ENCODE peak calls at places on chromosomes 1 and 21, in ten cellular contexts. O is kidney; E is CD8-positive, alpha-beta T cell; R is right cardiac atrium; T is transverse colon; S is A549; A is heart right ventricle; C is body of pancreas; P is breast epithelium; F is suprapubic skin. U is an unnamed sample. For H3K4me1, the result is how much of the 10 kb centered on the place peaks cover.

GRCh38 chr1:41373373-41373772 is 12.1 kb downstream of the FOXO6 start:
- DNase-seq in O (no peak), E (no peak), R (no peak), T (no peak), S (no peak), A (no peak), C (no peak), P (no peak), F (no peak), U (no peak)

GRCh38 chr1:68049941-68050878 is at the start of gene DIRAS3:
- DNase-seq in O (peak), E (no peak), R (peak), T (no peak), S (peak), A (peak), C (peak), P (peak), F (no peak), U (no peak)

GRCh38 chr1:41914515-41914914 is 4.2 kb downstream of the HIVEP3 start:
- DNase-seq in O (no peak), E (no peak), R (no peak), T (no peak), S (no peak), A (no peak), C (no peak), P (no peak), F (no peak), U (no peak)

GRCh38 chr1:109253803-109254620 is 4.7 kb downstream of the CELSR2 start:
- DNase-seq in O (peak), E (no peak), R (peak), T (no peak), S (no peak), A (no peak), C (no peak), P (no peak), F (no peak), U (no peak)

GRCh38 chr1:35406103-35406502 is 137.6 kb downstream of the ZMYM4 start:
- DNase-seq in O (no peak), E (no peak), R (no peak), T (no peak), S (no peak), A (no peak), C (no peak), P (no peak), F (no peak), U (no peak)

GRCh38 chr1:49051647-49052046 is 275.0 kb upstream of the BEND5 start:
- DNase-seq in O (no peak), E (no peak), R (no peak), T (no peak), S (no peak), A (no peak), C (no peak), P (no peak), F (no peak), U (no peak)

GRCh38 chr1:218546314-218546713 is 201.2 kb downstream of the TGFB2 start:
- DNase-seq in O (no peak), E (no peak), R (no peak), T (no peak), S (no peak), A (no peak), C (no peak), P (no peak), F (no peak), U (no peak)

GRCh38 chr1:226476657-226477319 is 68.9 kb upstream of the PARP1 start:
- DNase-seq in O (no peak), E (no peak), R (no peak), T (no peak), S (no peak), A (no peak), C (no peak), P (no peak), F (no peak), U (no peak)

GRCh38 chr21:39518845-39519205 is 67.1 kb downstream of the SH3BGR start:
- DNase-seq in O (no peak), E (no peak), R (no peak), T (no peak), S (no peak), A (no peak), C (no peak), P (no peak), F (no peak), U (no peak)

GRCh38 chr1:219460561-219461511 is 152.1 kb downstream of the ZC3H11B start:
- DNase-seq in O (no peak), E (no peak), R (no peak), T (no peak), S (no peak), A (no peak), C (no peak), P (no peak), F (no peak), U (no peak)

GRCh38 chr1:227883641-227884301 is 64.0 kb downstream of the WNT9A start:
- DNase-seq in O (peak), E (no peak), R (no peak), T (no peak), S (no peak), A (peak), C (peak), P (no peak), F (no peak), U (no peak)

GRCh38 chr1:44826375-44827196 is 16.5 kb downstream of the PTCH2 start:
- DNase-seq in O (peak), E (no peak), R (peak), T (peak), S (no peak), A (peak), C (peak), P (no peak), F (no peak), U (no peak)

GRCh38 chr1:8889925-8890785 is 11.7 kb upstream of the ENO1 start:
- DNase-seq in O (peak), E (no peak), R (peak), T (peak), S (no peak), A (peak), C (peak), P (peak), F (peak), U (no peak)

GRCh38 chr1:3610165-3610822 is 1.0 kb downstream of the MEGF6 start:
- DNase-seq in O (no peak), E (no peak), R (peak), T (no peak), S (no peak), A (no peak), C (no peak), P (no peak), F (no peak), U (no peak)

GRCh38 chr1:3727042-3727824 is 25.0 kb upstream of the CCDC27 start:
- DNase-seq in O (no peak), E (no peak), R (no peak), T (no peak), S (peak), A (no peak), C (no peak), P (no peak), F (no peak), U (no peak)

GRCh38 chr1:175272361-175272760 is 79.8 kb upstream of the KIAA0040 start:
- DNase-seq in O (no peak), E (no peak), R (no peak), T (no peak), S (no peak), A (no peak), C (no peak), P (no peak), F (no peak), U (no peak)

GRCh38 chr1:4172659-4173599 is 272.9 kb upstream of the C1orf174 start:
- DNase-seq in O (no peak), E (no peak), R (no peak), T (no peak), S (peak), A (no peak), C (no peak), P (peak), F (peak), U (no peak)

GRCh38 chr1:38208720-38209632 is 162.4 kb upstream of the POU3F1 start:
- DNase-seq in O (no peak), E (no peak), R (no peak), T (no peak), S (no peak), A (no peak), C (no peak), P (no peak), F (no peak), U (no peak)

GRCh38 chr1:174692313-174692712 is 244.5 kb downstream of the GPR52 start:
- DNase-seq in O (no peak), E (no peak), R (no peak), T (no peak), S (no peak), A (no peak), C (no peak), P (no peak), F (no peak), U (no peak)

GRCh38 chr1:1883092-1883858 is 7.6 kb downstream of the GNB1 start:
- DNase-seq in O (peak), E (no peak), R (no peak), T (no peak), S (no peak), A (no peak), C (no peak), P (no peak), F (no peak), U (no peak)

GRCh38 chr1:1881727-1882126 is 9.2 kb downstream of the GNB1 start:
- DNase-seq in O (peak), E (no peak), R (no peak), T (peak), S (no peak), A (no peak), C (no peak), P (no peak), F (no peak), U (no peak)

GRCh38 chr1:1880617-1881312 is 10.1 kb downstream of the GNB1 start:
- DNase-seq in O (peak), E (no peak), R (no peak), T (no peak), S (no peak), A (no peak), C (no peak), P (no peak), F (no peak), U (no peak)

GRCh38 chr1:1877852-1878436 is 12.9 kb downstream of the GNB1 start:
- DNase-seq in O (peak), E (no peak), R (no peak), T (no peak), S (no peak), A (no peak), C (no peak), P (no peak), F (no peak), U (no peak)

GRCh38 chr1:1879942-1880341 is 10.9 kb downstream of the GNB1 start:
- DNase-seq in O (peak), E (no peak), R (no peak), T (no peak), S (no peak), A (no peak), C (no peak), P (no peak), F (no peak), U (no peak)
- H3K4me1 ChIP-seq in O (under half), E (half or more), R (under half), T (under half), S (under half), A (half or more), C (under half), P (under half), F (half or more), U (half or more)

GRCh38 chr1:60037669-60038068 is 35.9 kb downstream of the C1orf87 start:
- DNase-seq in O (no peak), E (no peak), R (no peak), T (no peak), S (no peak), A (no peak), C (no peak), P (no peak), F (no peak), U (no peak)

GRCh38 chr1:60033066-60033465 is 40.5 kb downstream of the C1orf87 start:
- DNase-seq in O (no peak), E (no peak), R (no peak), T (no peak), S (no peak), A (no peak), C (no peak), P (no peak), F (no peak), U (no peak)

GRCh38 chr1:60035925-60036324 is 37.6 kb downstream of the C1orf87 start:
- DNase-seq in O (no peak), E (no peak), R (no peak), T (no peak), S (no peak), A (no peak), C (no peak), P (no peak), F (no peak), U (no peak)

GRCh38 chr1:60034999-60035398 is 38.6 kb downstream of the C1orf87 start:
- DNase-seq in O (no peak), E (no peak), R (no peak), T (no peak), S (no peak), A (no peak), C (no peak), P (no peak), F (no peak), U (no peak)

GRCh38 chr1:60037061-60037460 is 36.5 kb downstream of the C1orf87 start:
- DNase-seq in O (no peak), E (no peak), R (no peak), T (no peak), S (no peak), A (no peak), C (no peak), P (no peak), F (peak), U (no peak)
- H3K4me1 ChIP-seq in O (under half), E (under half), R (under half), T (under half), S (under half), A (under half), C (under half), P (under half), F (under half), U (under half)

GRCh38 chr1:31792541-31792940 is 23.3 kb downstream of the SPOCD1 start:
- DNase-seq in O (peak), E (no peak), R (no peak), T (no peak), S (no peak), A (no peak), C (no peak), P (no peak), F (peak), U (no peak)
- H3K4me1 ChIP-seq in O (under half), E (under half), R (under half), T (under half), S (under half), A (under half), C (under half), P (under half), F (under half), U (under half)

GRCh38 chr1:18796950-18797349 is 62.5 kb downstream of the TAS1R2 start:
- DNase-seq in O (no peak), E (no peak), R (no peak), T (no peak), S (no peak), A (no peak), C (no peak), P (no peak), F (no peak), U (no peak)

GRCh38 chr1:18798533-18799445 is 60.7 kb downstream of the TAS1R2 start:
- DNase-seq in O (no peak), E (no peak), R (no peak), T (no peak), S (no peak), A (no peak), C (no peak), P (no peak), F (no peak), U (no peak)

GRCh38 chr1:18802231-18802630 is 57.2 kb downstream of the TAS1R2 start:
- DNase-seq in O (no peak), E (no peak), R (no peak), T (no peak), S (no peak), A (no peak), C (no peak), P (no peak), F (no peak), U (no peak)

GRCh38 chr1:18800258-18800657 is 59.2 kb downstream of the TAS1R2 start:
- DNase-seq in O (no peak), E (no peak), R (no peak), T (no peak), S (no peak), A (no peak), C (no peak), P (no peak), F (no peak), U (no peak)

DNA sequence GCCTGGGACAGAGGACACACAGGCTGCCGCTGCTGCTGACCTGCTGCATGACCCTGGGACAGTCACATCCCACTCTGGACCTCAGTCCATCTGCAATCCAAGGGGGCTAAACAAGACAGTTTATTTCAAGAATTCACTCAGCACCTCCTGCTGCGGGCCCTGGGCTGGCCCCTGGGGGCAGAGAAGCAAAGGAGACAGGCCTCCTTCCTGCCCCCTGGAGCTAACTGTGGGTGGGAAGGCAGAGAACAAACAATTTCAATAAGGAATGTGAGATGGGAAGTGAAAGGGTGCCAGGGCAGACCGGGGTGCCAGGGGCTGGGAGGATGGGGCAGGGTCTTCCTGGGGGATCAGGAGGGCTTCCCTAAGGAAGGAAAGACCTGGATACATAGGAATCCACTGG is 60.0 kb downstream of the TAS1R2 start:
- DNase-seq in O (no peak), E (no peak), R (no peak), T (no peak), S (no peak), A (no peak), C (no peak), P (no peak), F (no peak), U (no peak)
- H3K4me1 ChIP-seq in O (under half), E (under half), R (under half), T (under half), S (under half), A (under half), C (under half), P (under half), F (under half), U (under half)

GRCh38 chr1:204084247-204084772 is 11.4 kb downstream of the SOX13 start:
- DNase-seq in O (peak), E (no peak), R (no peak), T (peak), S (no peak), A (no peak), C (peak), P (peak), F (no peak), U (no peak)

GRCh38 chr1:204087893-204088528 is 15.1 kb downstream of the SOX13 start:
- DNase-seq in O (no peak), E (no peak), R (peak), T (peak), S (no peak), A (peak), C (no peak), P (no peak), F (no peak), U (no peak)

GRCh38 chr1:204083491-204083890 is 10.6 kb downstream of the SOX13 start:
- DNase-seq in O (no peak), E (no peak), R (no peak), T (no peak), S (no peak), A (no peak), C (no peak), P (no peak), F (no peak), U (no peak)

GRCh38 chr1:204087181-204087892 is 14.4 kb downstream of the SOX13 start:
- DNase-seq in O (no peak), E (no peak), R (no peak), T (no peak), S (no peak), A (no peak), C (no peak), P (no peak), F (no peak), U (no peak)

GRCh38 chr1:204085876-204086275 is 13.0 kb downstream of the SOX13 start:
- DNase-seq in O (no peak), E (no peak), R (no peak), T (no peak), S (no peak), A (no peak), C (no peak), P (no peak), F (no peak), U (no peak)
- H3K4me1 ChIP-seq in O (half or more), E (under half), R (under half), T (half or more), S (under half), A (half or more), C (half or more), P (half or more), F (half or more), U (half or more)

DNA sequence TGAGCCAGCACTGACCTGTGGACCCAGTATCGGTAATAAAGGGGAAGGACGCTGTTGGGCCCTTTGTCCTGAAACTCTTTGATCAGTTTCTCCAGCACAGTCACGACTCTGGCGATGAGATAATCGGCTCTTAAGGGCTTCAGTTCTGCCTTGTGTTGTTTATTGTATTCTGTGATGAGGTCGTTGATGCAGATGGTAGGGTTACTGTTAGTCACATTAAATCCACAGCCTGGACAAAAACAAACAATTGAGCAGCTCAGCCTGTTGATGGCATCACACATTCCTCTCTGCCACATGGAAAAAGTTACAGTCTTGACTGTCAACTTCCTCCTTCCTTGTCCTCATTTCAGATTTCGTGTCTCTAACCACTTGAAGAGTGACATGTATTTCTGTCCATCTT is 57.6 kb downstream of the SIM2 start:
- DNase-seq in O (no peak), E (no peak), R (no peak), T (no peak), S (no peak), A (no peak), C (no peak), P (no peak), F (no peak), U (no peak)
- H3K4me1 ChIP-seq in O (under half), E (under half), R (under half), T (under half), S (under half), A (under half), C (under half), P (under half), F (under half), U (under half)

DNA sequence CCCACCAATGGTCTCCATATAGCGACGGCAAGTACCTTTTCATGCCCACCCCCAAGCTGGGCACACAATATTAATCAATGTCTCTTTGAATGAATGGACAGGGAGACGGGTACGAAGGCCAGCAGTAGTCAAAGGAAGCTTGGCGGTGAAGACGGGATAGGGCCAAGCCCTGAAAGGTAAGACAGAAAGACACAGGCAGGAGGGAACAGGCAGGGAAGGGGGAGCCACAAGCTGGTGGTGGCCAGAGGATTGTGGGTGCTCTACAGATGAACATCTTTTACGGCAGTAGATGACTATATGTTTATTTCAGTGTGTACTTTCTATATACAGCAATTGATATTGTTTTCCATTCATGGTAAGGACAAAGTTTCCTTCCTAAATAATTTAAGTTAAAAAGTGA is 16.3 kb downstream of the CAPZB start:
- DNase-seq in O (no peak), E (no peak), R (no peak), T (no peak), S (no peak), A (no peak), C (no peak), P (no peak), F (no peak), U (no peak)
- H3K4me1 ChIP-seq in O (under half), E (half or more), R (under half), T (half or more), S (under half), A (half or more), C (under half), P (under half), F (half or more), U (half or more)

U was measured in esophagus squamous epithelium.